ENCODE peak calls at places on chromosomes 2 and 18, in six cellular contexts. A is dorsolateral prefrontal cortex, N is neural progenitor cell, H is ovary, W is mammary epithelial cell, G is tibial artery. X is an unnamed sample.

GRCh38 chr2:135607561-135607960 is 76.3 kb downstream of the R3HDM1 start:
- DNase-seq in A (no peak), N (no peak), H (no peak), W (peak; percentile 4), G (no peak), X (no peak)

GRCh38 chr18:43442571-43442970 is 165.3 kb upstream of the SYT4 start:
- DNase-seq in A (no peak), N (no peak), H (no peak), W (peak; percentile 26), G (no peak), X (no peak)

GRCh38 chr2:18924905-18925691 is 335.7 kb upstream of the NT5C1B start:
- DNase-seq in A (no peak), N (no peak), H (no peak), W (peak; percentile 37), G (no peak), X (no peak)

GRCh38 chr2:47227532-47228166 is 72.5 kb upstream of the STPG4 start:
- DNase-seq in A (no peak), N (peak; percentile 49), H (no peak), W (no peak), G (no peak), X (no peak)

GRCh38 chr2:204072443-204073324 is 136.1 kb downstream of the ICOS start:
- DNase-seq in A (no peak), N (peak; percentile 65), H (no peak), W (peak; percentile 9), G (no peak), X (no peak)

GRCh38 chr2:44944102-44944951 is 2.8 kb downstream of the SIX3 start:
- DNase-seq in A (no peak), N (peak; percentile 61), H (no peak), W (no peak), G (no peak), X (no peak)

GRCh38 chr2:234960091-234961088 is 8.6 kb downstream of the SH3BP4 start:
- DNase-seq in A (no peak), N (peak; percentile 57), H (no peak), W (no peak), G (no peak), X (no peak)

GRCh38 chr18:45957100-45957499 is 10.0 kb downstream of the EPG5 start:
- DNase-seq in A (no peak), N (no peak), H (no peak), W (no peak), G (no peak), X (no peak)

GRCh38 chr2:165874445-165875039 is 79.0 kb downstream of the TTC21B start:
- DNase-seq in A (no peak), N (peak; percentile 72), H (no peak), W (peak; percentile 66), G (no peak), X (no peak)

GRCh38 chr2:168703926-168704325 is 98.5 kb upstream of the NOSTRIN start:
- DNase-seq in A (no peak), N (no peak), H (no peak), W (peak; percentile 66), G (no peak), X (no peak)

GRCh38 chr2:222604749-222605515 is 51.0 kb downstream of the FARSB start:
- DNase-seq in A (no peak), N (no peak), H (no peak), W (no peak), G (no peak), X (no peak)

GRCh38 chr18:46393230-46393629 is 263.8 kb downstream of the LOXHD1 start:
- DNase-seq in A (no peak), N (peak; percentile 66), H (no peak), W (no peak), G (no peak), X (no peak)

GRCh38 chr2:83368916-83369315 is 1090.2 kb downstream of the SUCLG1 start:
- DNase-seq in A (no peak), N (no peak), H (no peak), W (no peak), G (no peak), X (no peak)

GRCh38 chr18:35178260-35178659 is 62.6 kb upstream of the ZNF397 start:
- DNase-seq in A (no peak), N (no peak), H (no peak), W (peak; percentile 62), G (no peak), X (no peak)

GRCh38 chr18:6624271-6624670 is 105.2 kb upstream of the ARHGAP28 start:
- DNase-seq in A (no peak), N (no peak), H (no peak), W (peak; percentile 53), G (no peak), X (no peak)

GRCh38 chr2:112147796-112148195 is 9.6 kb downstream of the FBLN7 start:
- DNase-seq in A (no peak), N (no peak), H (no peak), W (no peak), G (no peak), X (no peak)

GRCh38 chr2:54416166-54416798 is 39.8 kb upstream of the SPTBN1 start:
- DNase-seq in A (no peak), N (no peak), H (peak; percentile 46), W (no peak), G (no peak), X (no peak)

GRCh38 chr2:108917078-108917440 is 72.0 kb downstream of the EDAR start:
- DNase-seq in A (no peak), N (no peak), H (no peak), W (no peak), G (no peak), X (no peak)

GRCh38 chr2:197092431-197092830 is 165.9 kb upstream of the PGAP1 start:
- DNase-seq in A (no peak), N (no peak), H (peak; percentile 79), W (no peak), G (no peak), X (no peak)

GRCh38 chr2:3766824-3767223 is 63.4 kb downstream of the DCDC2C start:
- DNase-seq in A (no peak), N (no peak), H (no peak), W (no peak), G (no peak), X (no peak)

GRCh38 chr2:151669585-151670081 is 64.6 kb downstream of the NEB start:
- DNase-seq in A (peak; percentile 10), N (peak; percentile 5), H (no peak), W (peak; percentile 1), G (no peak), X (no peak)

GRCh38 chr2:54772110-54772509 is 48.6 kb downstream of the EML6 start:
- DNase-seq in A (no peak), N (no peak), H (no peak), W (peak; percentile 73), G (no peak), X (no peak)

GRCh38 chr2:1755436-1756191 is 11.3 kb upstream of the PXDN start:
- DNase-seq in A (no peak), N (no peak), H (no peak), W (no peak), G (no peak), X (no peak)

GRCh38 chr2:10048501-10049171 is 5.3 kb downstream of the KLF11 start:
- DNase-seq in A (no peak), N (peak; percentile 67), H (no peak), W (peak; percentile 32), G (no peak), X (peak; percentile 61)

DNA sequence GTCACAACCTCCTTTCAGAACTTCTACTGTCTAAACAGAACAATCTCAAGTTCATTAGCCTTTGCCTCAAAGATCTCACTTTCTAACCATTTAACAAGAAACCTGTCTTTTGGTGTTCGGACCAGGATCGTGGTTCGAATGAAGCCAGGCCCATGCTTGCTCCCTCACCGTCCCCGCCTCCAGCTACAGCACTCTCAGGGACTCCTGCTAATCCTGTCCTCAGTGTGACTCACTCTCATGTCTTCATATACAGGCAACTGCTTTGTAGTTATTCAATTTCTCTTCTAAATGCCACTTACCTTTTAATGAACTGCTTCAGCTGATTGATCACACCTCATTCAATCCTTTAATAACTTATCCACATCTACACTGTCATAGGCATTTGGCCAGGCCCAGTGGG is 15.8 kb downstream of the SERTAD2 start:
- DNase-seq in A (no peak), N (no peak), H (no peak), W (peak; percentile 60), G (no peak), X (no peak)
- H3K27ac ChIP-seq in A (peak overlapping the region; percentile 30), N (no peak overlapping the region), H (no peak overlapping the region), W (peak overlapping the region; percentile 79), G (no peak overlapping the region), X (no peak overlapping the region)

GRCh38 chr18:8607776-8608682 is 1.2 kb upstream of the RAB12 start:
- DNase-seq in A (no peak), N (no peak), H (peak; percentile 34), W (no peak), G (no peak), X (no peak)
- H3K27ac ChIP-seq in A (peak overlapping the region; percentile 46), N (no peak overlapping the region), H (peak overlapping the region; percentile 78), W (no peak overlapping the region), G (peak overlapping the region; percentile 86), X (no peak overlapping the region)

GRCh38 chr2:48315847-48316194 is 214.1 kb upstream of the STON1 start:
- DNase-seq in A (peak; percentile 34), N (peak; percentile 54), H (no peak), W (peak; percentile 53), G (no peak), X (no peak)

GRCh38 chr2:48310581-48310980 is 219.4 kb upstream of the STON1 start:
- DNase-seq in A (no peak), N (no peak), H (no peak), W (no peak), G (no peak), X (no peak)

GRCh38 chr2:48309900-48310299 is 220.1 kb upstream of the STON1 start:
- DNase-seq in A (no peak), N (no peak), H (no peak), W (no peak), G (no peak), X (no peak)

GRCh38 chr2:48313036-48313877 is 216.7 kb upstream of the STON1 start:
- DNase-seq in A (no peak), N (no peak), H (no peak), W (no peak), G (no peak), X (no peak)

GRCh38 chr2:48312126-48312525 is 217.8 kb upstream of the STON1 start:
- DNase-seq in A (no peak), N (no peak), H (no peak), W (peak; percentile 96), G (no peak), X (no peak)
- H3K27ac ChIP-seq in A (no peak overlapping the region), N (no peak overlapping the region), H (no peak overlapping the region), W (peak overlapping the region; percentile 71), G (no peak overlapping the region), X (no peak overlapping the region)

GRCh38 chr18:23137093-23137640 is 1.9 kb downstream of the CABLES1 start:
- DNase-seq in A (no peak), N (peak; percentile 36), H (no peak), W (no peak), G (no peak), X (no peak)
- H3K27ac ChIP-seq in A (peak overlapping the region; percentile 73), N (no peak overlapping the region), H (no peak overlapping the region), W (no peak overlapping the region), G (peak overlapping the region; percentile 84), X (no peak overlapping the region)